ENCODE peak calls at places on chromosomes 3 and 15, in seven cellular contexts. One of them, this sample, is unnamed.

GRCh38 chr15:71462638-71463037 is 347.4 kb downstream of the THSD4 start:
- DNase-seq in CD8-positive, alpha-beta T cell: no peak
- DNase-seq in B cell: no peak
- DNase-seq in fibroblast of the aortic adventitia: no peak
- DNase-seq in endodermal cell: no peak
- DNase-seq in breast epithelium: no peak
- DNase-seq in HFF-Myc: no peak
- DNase-seq in this sample: no peak

GRCh38 chr3:73490453-73491311 is 134.1 kb downstream of the PDZRN3 start:
- DNase-seq in breast epithelium: no peak
- DNase-seq in fibroblast of the aortic adventitia: peak
- DNase-seq in CD8-positive, alpha-beta T cell: no peak
- DNase-seq in endodermal cell: peak
- DNase-seq in B cell: no peak
- DNase-seq in HFF-Myc: no peak
- DNase-seq in this sample: peak

GRCh38 chr3:4719011-4719649 is 226.0 kb downstream of the ITPR1 start:
- DNase-seq in endodermal cell: peak
- DNase-seq in breast epithelium: no peak
- DNase-seq in HFF-Myc: peak
- DNase-seq in CD8-positive, alpha-beta T cell: no peak
- DNase-seq in fibroblast of the aortic adventitia: no peak
- DNase-seq in B cell: no peak
- DNase-seq in this sample: no peak

GRCh38 chr15:23566070-23567050 is 886 bp downstream of the MKRN3 start:
- DNase-seq in fibroblast of the aortic adventitia: no peak
- DNase-seq in B cell: no peak
- DNase-seq in HFF-Myc: no peak
- DNase-seq in CD8-positive, alpha-beta T cell: peak
- DNase-seq in breast epithelium: no peak
- DNase-seq in endodermal cell: no peak
- DNase-seq in this sample: no peak

GRCh38 chr15:67179411-67179995 is 75.0 kb downstream of the AAGAB start:
- DNase-seq in HFF-Myc: no peak
- DNase-seq in breast epithelium: no peak
- DNase-seq in CD8-positive, alpha-beta T cell: no peak
- DNase-seq in endodermal cell: no peak
- DNase-seq in fibroblast of the aortic adventitia: no peak
- DNase-seq in B cell: no peak
- DNase-seq in this sample: no peak

GRCh38 chr3:63135362-63135761 is 142.7 kb upstream of the SYNPR start:
- DNase-seq in B cell: no peak
- DNase-seq in fibroblast of the aortic adventitia: no peak
- DNase-seq in endodermal cell: no peak
- DNase-seq in breast epithelium: no peak
- DNase-seq in CD8-positive, alpha-beta T cell: no peak
- DNase-seq in HFF-Myc: no peak
- DNase-seq in this sample: no peak

GRCh38 chr15:84969257-84969656 is 12.4 kb upstream of the PDE8A start:
- DNase-seq in HFF-Myc: no peak
- DNase-seq in CD8-positive, alpha-beta T cell: no peak
- DNase-seq in endodermal cell: no peak
- DNase-seq in B cell: no peak
- DNase-seq in fibroblast of the aortic adventitia: no peak
- DNase-seq in breast epithelium: no peak
- DNase-seq in this sample: no peak

GRCh38 chr3:186515115-186515514 is 29.1 kb downstream of the CRYGS start:
- DNase-seq in B cell: no peak
- DNase-seq in HFF-Myc: no peak
- DNase-seq in breast epithelium: no peak
- DNase-seq in CD8-positive, alpha-beta T cell: peak
- DNase-seq in endodermal cell: no peak
- DNase-seq in fibroblast of the aortic adventitia: no peak
- DNase-seq in this sample: no peak

GRCh38 chr15:57505949-57506391 is 85.7 kb upstream of the MYZAP start:
- DNase-seq in B cell: no peak
- DNase-seq in breast epithelium: peak
- DNase-seq in CD8-positive, alpha-beta T cell: no peak
- DNase-seq in fibroblast of the aortic adventitia: peak
- DNase-seq in endodermal cell: no peak
- DNase-seq in HFF-Myc: no peak
- DNase-seq in this sample: no peak

GRCh38 chr15:57504599-57504940 is 87.1 kb upstream of the MYZAP start:
- DNase-seq in breast epithelium: no peak
- DNase-seq in fibroblast of the aortic adventitia: no peak
- DNase-seq in HFF-Myc: no peak
- DNase-seq in B cell: no peak
- DNase-seq in endodermal cell: peak
- DNase-seq in CD8-positive, alpha-beta T cell: no peak
- DNase-seq in this sample: no peak

GRCh38 chr15:57507111-57507510 is 84.6 kb upstream of the MYZAP start:
- DNase-seq in CD8-positive, alpha-beta T cell: no peak
- DNase-seq in endodermal cell: no peak
- DNase-seq in B cell: no peak
- DNase-seq in fibroblast of the aortic adventitia: no peak
- DNase-seq in HFF-Myc: no peak
- DNase-seq in breast epithelium: no peak
- DNase-seq in this sample: no peak

GRCh38 chr15:57505056-57505713 is 86.5 kb upstream of the MYZAP start:
- DNase-seq in fibroblast of the aortic adventitia: peak
- DNase-seq in breast epithelium: no peak
- DNase-seq in B cell: no peak
- DNase-seq in HFF-Myc: no peak
- DNase-seq in endodermal cell: no peak
- DNase-seq in CD8-positive, alpha-beta T cell: no peak
- DNase-seq in this sample: no peak

GRCh38 chr15:57506422-57506821 is 85.3 kb upstream of the MYZAP start:
- DNase-seq in HFF-Myc: no peak
- DNase-seq in CD8-positive, alpha-beta T cell: no peak
- DNase-seq in endodermal cell: peak
- DNase-seq in breast epithelium: no peak
- DNase-seq in fibroblast of the aortic adventitia: no peak
- DNase-seq in B cell: no peak
- DNase-seq in this sample: no peak
- TF ChIP-seq CTCF in HFF-Myc: peak
- TF ChIP-seq CTCF in CD8-positive, alpha-beta T cell: no peak
- TF ChIP-seq CTCF in endodermal cell: peak
- TF ChIP-seq CTCF in breast epithelium: no peak
- TF ChIP-seq CTCF in fibroblast of the aortic adventitia: peak
- TF ChIP-seq CTCF in B cell: no peak
- TF ChIP-seq CTCF in this sample: no peak

GRCh38 chr15:77907824-77908751 is 169.4 kb downstream of the TBC1D2B start:
- DNase-seq in fibroblast of the aortic adventitia: no peak
- DNase-seq in endodermal cell: peak
- DNase-seq in B cell: no peak
- DNase-seq in CD8-positive, alpha-beta T cell: peak
- DNase-seq in HFF-Myc: no peak
- DNase-seq in breast epithelium: no peak
- DNase-seq in this sample: no peak
- TF ChIP-seq CTCF in fibroblast of the aortic adventitia: no peak
- TF ChIP-seq CTCF in endodermal cell: no peak
- TF ChIP-seq CTCF in B cell: no peak
- TF ChIP-seq CTCF in CD8-positive, alpha-beta T cell: no peak
- TF ChIP-seq CTCF in HFF-Myc: peak
- TF ChIP-seq CTCF in breast epithelium: no peak
- TF ChIP-seq CTCF in this sample: no peak

DNA sequence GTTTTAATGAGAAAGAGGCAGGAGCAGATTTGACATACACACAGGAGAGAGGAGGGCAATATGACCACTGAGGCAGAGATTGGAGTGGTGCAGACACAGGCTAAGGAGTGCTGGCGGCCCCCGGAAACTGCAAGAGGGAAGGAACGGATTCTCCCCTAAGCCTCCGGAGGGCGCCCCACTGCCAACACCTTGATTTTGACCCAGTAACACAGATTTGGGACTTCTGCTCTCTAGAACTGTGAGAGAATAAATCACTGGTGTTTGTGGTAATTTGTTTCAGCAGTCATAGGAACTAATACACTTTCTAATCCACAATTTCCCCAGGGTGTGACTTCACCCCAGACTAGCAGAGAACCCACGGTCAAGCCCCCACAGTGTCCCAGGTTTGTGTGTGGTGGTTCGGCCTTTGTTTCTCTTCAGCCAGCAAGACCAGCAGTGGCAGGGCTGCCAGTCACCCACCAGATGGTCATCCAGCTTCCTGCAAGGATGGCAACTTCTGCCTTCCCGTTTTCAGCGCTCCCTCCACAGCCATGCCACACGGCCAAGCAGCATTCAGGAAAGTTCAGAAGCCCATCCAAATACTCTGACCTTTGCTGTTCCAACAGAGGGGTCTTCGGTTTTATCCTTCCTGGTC is 23.6 kb upstream of the TSPAN3 start:
- DNase-seq in CD8-positive, alpha-beta T cell: no peak
- DNase-seq in fibroblast of the aortic adventitia: no peak
- DNase-seq in endodermal cell: peak
- DNase-seq in B cell: no peak
- DNase-seq in breast epithelium: no peak
- DNase-seq in HFF-Myc: no peak
- DNase-seq in this sample: no peak
- TF ChIP-seq CTCF in CD8-positive, alpha-beta T cell: no peak
- TF ChIP-seq CTCF in fibroblast of the aortic adventitia: peak
- TF ChIP-seq CTCF in endodermal cell: peak
- TF ChIP-seq CTCF in B cell: peak
- TF ChIP-seq CTCF in breast epithelium: no peak
- TF ChIP-seq CTCF in HFF-Myc: peak
- TF ChIP-seq CTCF in this sample: no peak

GRCh38 chr3:100653731-100654309 is 44.4 kb downstream of the ADGRG7 start:
- DNase-seq in CD8-positive, alpha-beta T cell: no peak
- DNase-seq in breast epithelium: no peak
- DNase-seq in endodermal cell: peak
- DNase-seq in B cell: no peak
- DNase-seq in HFF-Myc: no peak
- DNase-seq in fibroblast of the aortic adventitia: no peak
- DNase-seq in this sample: no peak

GRCh38 chr3:100647673-100648072 is 38.3 kb downstream of the ADGRG7 start:
- DNase-seq in HFF-Myc: no peak
- DNase-seq in fibroblast of the aortic adventitia: no peak
- DNase-seq in breast epithelium: no peak
- DNase-seq in endodermal cell: no peak
- DNase-seq in CD8-positive, alpha-beta T cell: no peak
- DNase-seq in B cell: no peak
- DNase-seq in this sample: no peak

GRCh38 chr3:100647171-100647570 is 37.8 kb downstream of the ADGRG7 start:
- DNase-seq in breast epithelium: no peak
- DNase-seq in endodermal cell: no peak
- DNase-seq in fibroblast of the aortic adventitia: no peak
- DNase-seq in B cell: no peak
- DNase-seq in CD8-positive, alpha-beta T cell: no peak
- DNase-seq in HFF-Myc: no peak
- DNase-seq in this sample: no peak

GRCh38 chr3:100645913-100646312 is 36.5 kb downstream of the ADGRG7 start:
- DNase-seq in fibroblast of the aortic adventitia: no peak
- DNase-seq in CD8-positive, alpha-beta T cell: no peak
- DNase-seq in HFF-Myc: no peak
- DNase-seq in endodermal cell: no peak
- DNase-seq in breast epithelium: no peak
- DNase-seq in B cell: no peak
- DNase-seq in this sample: no peak

GRCh38 chr3:100650651-100651611 is 41.5 kb downstream of the ADGRG7 start:
- DNase-seq in endodermal cell: no peak
- DNase-seq in HFF-Myc: no peak
- DNase-seq in B cell: peak
- DNase-seq in CD8-positive, alpha-beta T cell: no peak
- DNase-seq in breast epithelium: no peak
- DNase-seq in fibroblast of the aortic adventitia: peak
- DNase-seq in this sample: no peak
- TF ChIP-seq CTCF in endodermal cell: no peak
- TF ChIP-seq CTCF in HFF-Myc: no peak
- TF ChIP-seq CTCF in B cell: peak
- TF ChIP-seq CTCF in CD8-positive, alpha-beta T cell: no peak
- TF ChIP-seq CTCF in breast epithelium: no peak
- TF ChIP-seq CTCF in fibroblast of the aortic adventitia: peak
- TF ChIP-seq CTCF in this sample: no peak

DNA sequence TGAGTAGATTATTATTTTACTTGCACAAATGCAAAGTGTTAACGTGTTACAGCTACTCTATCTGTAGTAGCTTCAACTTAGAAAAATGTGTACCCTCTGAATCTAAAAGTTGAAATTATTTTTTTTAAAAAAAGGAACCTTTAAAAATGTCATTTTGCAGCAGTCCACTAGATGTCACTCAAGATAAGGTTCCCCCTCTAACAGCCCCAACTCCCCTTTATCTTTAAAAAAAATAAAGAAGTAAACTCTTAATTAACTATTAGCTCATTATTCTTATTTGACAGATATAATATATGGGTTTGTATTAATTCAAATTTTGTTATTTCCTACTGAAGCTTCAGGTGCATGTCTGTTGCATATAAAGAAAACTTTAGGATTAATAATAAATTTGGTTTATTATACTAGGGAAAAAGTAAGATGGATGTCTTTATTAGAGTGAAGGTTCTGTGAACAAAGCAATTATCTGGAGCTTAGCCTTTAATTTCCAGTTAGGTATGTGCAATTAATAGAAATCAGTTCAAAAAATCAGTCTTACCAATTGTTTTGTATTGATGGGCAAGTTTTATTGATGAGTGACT is 288.5 kb downstream of the VGLL3 start:
- DNase-seq in CD8-positive, alpha-beta T cell: no peak
- DNase-seq in B cell: no peak
- DNase-seq in breast epithelium: no peak
- DNase-seq in HFF-Myc: no peak
- DNase-seq in fibroblast of the aortic adventitia: peak
- DNase-seq in endodermal cell: no peak
- DNase-seq in this sample: no peak
- TF ChIP-seq CTCF in CD8-positive, alpha-beta T cell: peak
- TF ChIP-seq CTCF in B cell: peak
- TF ChIP-seq CTCF in breast epithelium: no peak
- TF ChIP-seq CTCF in HFF-Myc: peak
- TF ChIP-seq CTCF in fibroblast of the aortic adventitia: peak
- TF ChIP-seq CTCF in endodermal cell: peak
- TF ChIP-seq CTCF in this sample: peak

DNA sequence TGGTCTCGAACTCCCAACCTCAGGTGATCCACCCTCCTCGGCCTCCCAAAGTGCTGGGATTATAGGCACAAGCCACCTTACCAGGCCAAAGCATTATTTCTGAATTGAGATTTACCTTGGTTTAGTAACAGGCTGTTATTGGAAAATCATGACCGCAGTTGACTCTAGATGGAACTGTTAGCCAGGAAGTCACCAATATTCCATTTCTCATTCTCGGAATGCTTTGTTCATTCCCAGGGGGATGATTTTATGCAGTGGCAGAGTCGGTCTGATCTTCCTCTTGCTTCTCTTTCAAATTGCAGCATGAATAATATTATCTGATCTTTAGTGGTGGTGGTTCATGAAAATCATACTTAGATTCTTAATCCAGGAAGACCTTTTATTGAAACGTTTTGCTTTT is 195.5 kb upstream of the MBNL1 start:
- DNase-seq in fibroblast of the aortic adventitia: peak
- DNase-seq in CD8-positive, alpha-beta T cell: no peak
- DNase-seq in breast epithelium: no peak
- DNase-seq in B cell: no peak
- DNase-seq in HFF-Myc: no peak
- DNase-seq in endodermal cell: no peak
- DNase-seq in this sample: no peak
- TF ChIP-seq CTCF in fibroblast of the aortic adventitia: peak
- TF ChIP-seq CTCF in CD8-positive, alpha-beta T cell: no peak
- TF ChIP-seq CTCF in breast epithelium: no peak
- TF ChIP-seq CTCF in B cell: no peak
- TF ChIP-seq CTCF in HFF-Myc: peak
- TF ChIP-seq CTCF in endodermal cell: no peak
- TF ChIP-seq CTCF in this sample: no peak

This sample was measured in nephron progenitor cell.